ENCODE peak calls at places on chromosome 18, in five cellular contexts. Y is IMR-90; E is osteocyte; Q is WERI-Rb-1; K is CD4-positive, alpha-beta T cell. J is an unnamed sample.

GRCh38 chr18:62384610-62385097 is 59.5 kb downstream of the TNFRSF11A start:
- DNase-seq in K (no peak), Q (no peak), Y (no peak), E (no peak), J (peak)

GRCh38 chr18:39845673-39846072 is 2109.4 kb upstream of the PIK3C3 start:
- DNase-seq in Y (no peak), E (no peak), K (no peak), Q (no peak), J (no peak)

GRCh38 chr18:28108801-28109200 is 68.1 kb downstream of the CDH2 start:
- DNase-seq in K (no peak), Q (no peak), Y (no peak), E (no peak), J (no peak)

GRCh38 chr18:35029770-35030169 is 11.4 kb upstream of the MAPRE2 start:
- DNase-seq in Y (no peak), E (no peak), K (no peak), Q (no peak), J (no peak)

GRCh38 chr18:74901347-74902169 is 303.9 kb downstream of the ZNF407 start:
- DNase-seq in Q (no peak), K (no peak), E (no peak), Y (peak), J (no peak)

GRCh38 chr18:2191180-2191790 is 380.0 kb downstream of the METTL4 start:
- DNase-seq in K (no peak), Q (no peak), Y (no peak), E (no peak), J (no peak)

GRCh38 chr18:7512326-7512725 is 54.8 kb upstream of the PTPRM start:
- DNase-seq in Q (no peak), E (no peak), Y (no peak), K (no peak), J (no peak)

GRCh38 chr18:49464718-49465598 is 4.5 kb upstream of the DYM start:
- DNase-seq in K (no peak), Q (no peak), E (no peak), Y (peak), J (peak)

GRCh38 chr18:75173758-75174157 is 35.2 kb downstream of the PTGR3 start:
- DNase-seq in E (no peak), Q (no peak), K (no peak), Y (no peak), J (peak)

GRCh38 chr18:62450546-62451395 is 72.1 kb upstream of the ZCCHC2 start:
- DNase-seq in Y (peak), Q (peak), K (no peak), E (peak), J (peak)

GRCh38 chr18:42860011-42860410 is 255.5 kb downstream of the RIT2 start:
- DNase-seq in E (no peak), K (no peak), Q (no peak), Y (no peak), J (no peak)

GRCh38 chr18:27668126-27668525 is 483.0 kb upstream of the CHST9 start:
- DNase-seq in K (no peak), Q (no peak), Y (no peak), E (no peak), J (no peak)

GRCh38 chr18:934518-935123 is 29.9 kb downstream of the ADCYAP1 start:
- DNase-seq in Y (no peak), K (no peak), Q (no peak), E (no peak), J (no peak)

GRCh38 chr18:73288813-73289212 is 421.0 kb upstream of the NETO1 start:
- DNase-seq in E (no peak), Y (no peak), Q (no peak), K (no peak), J (no peak)

GRCh38 chr18:8830067-8831060 is 125.0 kb downstream of the MTCL1 start:
- DNase-seq in Y (no peak), Q (no peak), E (no peak), K (no peak), J (no peak)

GRCh38 chr18:9506046-9506792 is 30.9 kb downstream of the RALBP1 start:
- DNase-seq in E (no peak), Q (peak), Y (peak), K (no peak), J (no peak)

GRCh38 chr18:46422552-46423055 is 234.4 kb downstream of the LOXHD1 start:
- DNase-seq in Q (no peak), E (no peak), Y (no peak), K (no peak), J (peak)

GRCh38 chr18:48859311-48860275 is 91.2 kb downstream of the SMAD7 start:
- DNase-seq in E (no peak), K (no peak), Y (no peak), Q (peak), J (peak)

GRCh38 chr18:24585996-24586566 is 125.6 kb downstream of the HRH4 start:
- DNase-seq in Y (no peak), E (no peak), K (no peak), Q (no peak), J (no peak)

GRCh38 chr18:34591920-34592444 is 118.1 kb upstream of the DTNA start:
- DNase-seq in Y (no peak), K (no peak), E (no peak), Q (no peak), J (no peak)

GRCh38 chr18:79919089-79919488 is 32.4 kb downstream of the SLC66A2 start:
- DNase-seq in K (no peak), E (peak), Y (no peak), Q (peak), J (peak)

GRCh38 chr18:9048808-9049494 is 53.5 kb upstream of the NDUFV2 start:
- DNase-seq in Y (peak), K (no peak), E (no peak), Q (no peak), J (no peak)

GRCh38 chr18:44823782-44824181 is 143.1 kb downstream of the SETBP1 start:
- DNase-seq in E (no peak), Q (no peak), K (no peak), Y (peak), J (no peak)

GRCh38 chr18:49898421-49898820 is 85.1 kb upstream of the ACAA2 start:
- DNase-seq in Q (no peak), K (peak), E (no peak), Y (peak), J (peak)

GRCh38 chr18:50454379-50455005 is 79.6 kb downstream of the SKA1 start:
- DNase-seq in Q (peak), K (no peak), E (no peak), Y (no peak), J (peak)

GRCh38 chr18:71040161-71040560 is 751.3 kb downstream of the SOCS6 start:
- DNase-seq in E (no peak), Q (no peak), Y (peak), K (no peak), J (no peak)

GRCh38 chr18:23151414-23152099 is 16.3 kb downstream of the CABLES1 start:
- DNase-seq in Q (peak), E (no peak), K (no peak), Y (no peak), J (peak)

GRCh38 chr18:2111456-2111855 is 459.8 kb downstream of the METTL4 start:
- DNase-seq in K (no peak), Y (no peak), E (no peak), Q (no peak), J (peak)

GRCh38 chr18:47979611-47980200 is 49.2 kb upstream of the SMAD2 start:
- DNase-seq in E (no peak), Y (no peak), K (no peak), Q (peak), J (peak)

GRCh38 chr18:37985126-37985525 is 419.5 kb upstream of the CELF4 start:
- DNase-seq in Y (no peak), Q (no peak), K (no peak), E (no peak), J (peak)

GRCh38 chr18:13811993-13812392 is 12.0 kb upstream of the MC5R start:
- DNase-seq in Q (no peak), Y (no peak), E (no peak), K (no peak), J (peak)
- TF ChIP-seq CTCF in Q (peak), Y (peak), E (no peak), K (no peak), J (peak)

GRCh38 chr18:65938592-65939372 is 188.0 kb downstream of the CDH7 start:
- DNase-seq in E (no peak), Q (peak), Y (no peak), K (no peak), J (peak)
- TF ChIP-seq CTCF in E (peak), Q (peak), Y (no peak), K (no peak), J (peak)

GRCh38 chr18:6401687-6402086 is 13.0 kb downstream of the L3MBTL4 start:
- DNase-seq in Q (no peak), K (no peak), Y (no peak), E (no peak), J (peak)
- TF ChIP-seq CTCF in Q (peak), K (no peak), Y (peak), E (no peak), J (peak)

GRCh38 chr18:25672490-25672889 is 320.5 kb upstream of the ZNF521 start:
- DNase-seq in K (no peak), Y (no peak), Q (peak), E (no peak), J (peak)
- TF ChIP-seq CTCF in K (no peak), Y (no peak), Q (peak), E (no peak), J (peak)

GRCh38 chr18:55096261-55097026 is 137.2 kb upstream of the CCDC68 start:
- DNase-seq in Y (peak), E (no peak), K (no peak), Q (peak), J (peak)
- TF ChIP-seq CTCF in Y (peak), E (peak), K (no peak), Q (peak), J (peak)

J was measured in endodermal cell.